ENCODE peak calls at places on chromosomes 16 and 17, in ten cellular contexts. B, J, E, K, D, G, Y, W, U and I are unnamed samples.

GRCh38 chr16:73915939-73916451 is 380.6 kb upstream of the PSMD7 start:
- DNase-seq in B (no peak), J (no peak), E (no peak), K (no peak), D (no peak), G (no peak), Y (no peak), W (no peak), U (no peak), I (no peak)

GRCh38 chr17:28727727-28728363 is 743 bp upstream of the NEK8 start:
- DNase-seq in B (no peak), J (no peak), E (peak; percentile 69), K (no peak), D (peak; percentile 50), G (peak; percentile 83), Y (peak; percentile 91), W (peak; percentile 78), U (peak; percentile 48), I (no peak)

GRCh38 chr17:19977360-19978205 is at the start of gene AKAP10:
- DNase-seq in B (peak; percentile 74), J (peak; percentile 75), E (peak; percentile 93), K (peak; percentile 96), D (peak; percentile 79), G (peak; percentile 95), Y (peak; percentile 93), W (peak; percentile 98), U (peak; percentile 73), I (peak; percentile 72)

GRCh38 chr17:47877368-47878034 is 18.5 kb upstream of the SP2 start:
- DNase-seq in B (no peak), J (no peak), E (no peak), K (no peak), D (no peak), G (no peak), Y (no peak), W (no peak), U (no peak), I (no peak)

GRCh38 chr16:30649725-30650368 is 913 bp upstream of the PRR14 start:
- DNase-seq in B (no peak), J (no peak), E (no peak), K (no peak), D (no peak), G (no peak), Y (no peak), W (peak; percentile 81), U (no peak), I (no peak)

GRCh38 chr17:66855204-66855603 is 20.3 kb downstream of the CACNG5 start:
- DNase-seq in B (no peak), J (no peak), E (no peak), K (no peak), D (no peak), G (no peak), Y (no peak), W (no peak), U (no peak), I (no peak)

GRCh38 chr16:2388875-2389433 is 40.3 kb upstream of the CCNF start:
- DNase-seq in B (no peak), J (peak; percentile 92), E (no peak), K (no peak), D (peak; percentile 32), G (no peak), Y (no peak), W (no peak), U (peak; percentile 82), I (peak; percentile 96)

GRCh38 chr17:34997355-34997862 is 17.1 kb downstream of the LIG3 start:
- DNase-seq in B (no peak), J (peak; percentile 91), E (no peak), K (no peak), D (peak; percentile 21), G (no peak), Y (no peak), W (no peak), U (peak; percentile 87), I (peak; percentile 62)

GRCh38 chr16:55711959-55712876 is 56.4 kb downstream of the SLC6A2 start:
- DNase-seq in B (no peak), J (peak; percentile 64), E (peak; percentile 83), K (peak; percentile 58), D (peak; percentile 47), G (peak; percentile 70), Y (no peak), W (peak; percentile 71), U (peak; percentile 45), I (peak; percentile 55)

DNA sequence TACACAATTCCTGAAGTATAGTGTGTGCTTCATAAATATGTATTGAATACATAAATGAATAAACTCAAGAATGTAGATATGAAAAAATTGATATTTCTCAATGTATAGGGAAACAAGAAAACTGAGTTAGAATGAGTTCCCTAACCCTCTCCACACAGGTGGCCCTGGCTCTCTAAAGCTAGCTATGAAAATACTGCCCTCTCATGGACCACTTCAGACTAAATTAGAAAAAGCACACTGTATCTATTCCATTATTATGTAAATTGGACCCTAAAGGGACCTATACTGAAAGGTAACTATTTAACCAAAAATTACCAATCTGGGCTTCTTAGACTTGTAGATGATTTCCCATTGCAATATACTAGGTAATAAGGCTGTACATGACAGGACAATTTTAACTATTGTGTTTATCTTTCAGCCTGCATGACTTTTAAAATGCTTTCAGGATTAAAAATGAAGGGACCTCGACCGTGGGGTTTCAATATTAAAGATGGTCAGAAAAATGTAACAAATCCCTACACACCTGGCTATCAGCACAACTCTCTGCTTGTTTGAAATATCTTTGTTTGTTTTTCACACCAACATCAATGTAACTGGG is 672.5 kb upstream of the KIF2B start:
- DNase-seq in B (no peak), J (no peak), E (peak; percentile 33), K (no peak), D (no peak), G (no peak), Y (no peak), W (no peak), U (no peak), I (no peak)
- TF ChIP-seq CTCF in B (no peak), J (no peak), E (peak; percentile 32), K (no peak), D (no peak), G (no peak), Y (no peak), W (no peak), U (no peak), I (no peak)

DNA sequence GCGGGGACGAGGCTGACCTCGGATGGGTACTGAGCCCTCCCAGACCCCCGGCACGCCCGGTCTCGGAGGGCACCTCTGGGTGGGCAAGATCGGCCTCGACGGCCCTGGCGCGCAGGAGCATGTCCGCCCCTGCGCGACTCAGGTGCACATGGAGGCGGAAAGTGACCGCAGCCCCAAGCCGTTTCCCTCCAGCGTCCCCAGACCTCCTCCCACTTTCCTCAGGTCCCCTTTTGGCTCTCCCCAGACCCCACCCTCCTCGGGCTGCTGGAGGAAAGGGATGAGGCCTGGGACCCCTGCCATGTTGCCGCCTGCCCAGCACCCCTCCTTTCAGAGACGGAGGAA is 10.0 kb downstream of the RPL19 start:
- DNase-seq in B (no peak), J (no peak), E (no peak), K (no peak), D (no peak), G (no peak), Y (no peak), W (no peak), U (no peak), I (no peak)
- H3K4me3 ChIP-seq in B (peak overlapping the region; percentile 40), J (peak overlapping the region; percentile 44), E (peak overlapping the region; percentile 24), K (peak overlapping the region; percentile 66), D (peak overlapping the region; percentile 27), G (peak overlapping the region; percentile 34), Y (peak overlapping the region; percentile 36), W (peak overlapping the region; percentile 44), U (peak overlapping the region; percentile 31), I (peak overlapping the region; percentile 10)

GRCh38 chr17:17849147-17849820 is 12.5 kb upstream of the SREBF1 start:
- DNase-seq in B (no peak), J (peak; percentile 81), E (no peak), K (peak; percentile 46), D (no peak), G (peak; percentile 83), Y (peak; percentile 52), W (peak; percentile 92), U (no peak), I (peak; percentile 82)

GRCh38 chr17:17851101-17851500 is 14.3 kb upstream of the SREBF1 start:
- DNase-seq in B (no peak), J (no peak), E (peak; percentile 87), K (no peak), D (no peak), G (no peak), Y (no peak), W (no peak), U (no peak), I (no peak)

GRCh38 chr17:17848311-17848710 is 11.5 kb upstream of the SREBF1 start:
- DNase-seq in B (no peak), J (no peak), E (no peak), K (no peak), D (no peak), G (no peak), Y (no peak), W (no peak), U (no peak), I (no peak)

GRCh38 chr17:17851603-17852002 is 14.8 kb upstream of the SREBF1 start:
- DNase-seq in B (no peak), J (no peak), E (no peak), K (no peak), D (no peak), G (no peak), Y (no peak), W (no peak), U (no peak), I (no peak)

GRCh38 chr17:17849863-17850373 is 13.1 kb upstream of the SREBF1 start:
- DNase-seq in B (no peak), J (peak; percentile 51), E (peak; percentile 73), K (peak; percentile 42), D (peak; percentile 46), G (peak; percentile 74), Y (peak; percentile 55), W (no peak), U (peak; percentile 43), I (peak; percentile 67)
- TF ChIP-seq CTCF in B (no peak), J (peak; percentile 41), E (peak; percentile 52), K (peak; percentile 53), D (peak; percentile 23), G (no peak), Y (no peak), W (peak; percentile 29), U (peak; percentile 34), I (peak; percentile 37)

GRCh38 chr17:78981010-78981888 is 1.5 kb upstream of the LGALS3BP start:
- DNase-seq in B (no peak), J (no peak), E (no peak), K (no peak), D (no peak), G (no peak), Y (no peak), W (no peak), U (no peak), I (no peak)

GRCh38 chr17:78977681-78977943 is 2.1 kb downstream of the LGALS3BP start:
- DNase-seq in B (no peak), J (no peak), E (no peak), K (no peak), D (no peak), G (no peak), Y (no peak), W (no peak), U (no peak), I (no peak)

GRCh38 chr17:78977992-78978973 is 1.4 kb downstream of the LGALS3BP start:
- DNase-seq in B (no peak), J (no peak), E (peak; percentile 28), K (peak; percentile 64), D (no peak), G (no peak), Y (no peak), W (no peak), U (no peak), I (no peak)

GRCh38 chr17:78980624-78980972 is 875 bp upstream of the LGALS3BP start:
- DNase-seq in B (no peak), J (no peak), E (no peak), K (no peak), D (no peak), G (no peak), Y (no peak), W (no peak), U (no peak), I (no peak)

GRCh38 chr17:78979780-78980623 is at the start of gene LGALS3BP:
- DNase-seq in B (no peak), J (peak; percentile 83), E (peak; percentile 78), K (peak; percentile 77), D (no peak), G (peak; percentile 58), Y (no peak), W (peak; percentile 87), U (peak; percentile 78), I (peak; percentile 83)
- H3K4me3 ChIP-seq in B (peak within 1 kb of the TSS; percentile 47), J (peak within 1 kb of the TSS; percentile 64), E (peak within 1 kb of the TSS; percentile 12), K (peak within 1 kb of the TSS; percentile 66), D (no peak within 1 kb of the TSS), G (peak within 1 kb of the TSS; percentile 78), Y (no peak within 1 kb of the TSS), W (peak within 1 kb of the TSS; percentile 45), U (peak within 1 kb of the TSS; percentile 33), I (peak within 1 kb of the TSS; percentile 58)